ENCODE peak calls at places on chromosomes 16 and 17, in nine cellular contexts. A is tibial nerve, K is A549, C is IMR-90, S is ovary, O is K562, Y is Peyer's patch, Z is lower leg skin, T is GM12878. E is an unnamed sample.
A peak's percentile ranks its signal among the peaks of the same experiment; 100 is the strongest.

GRCh38 chr17:67246648-67247415 is 1.8 kb upstream of the HELZ start:
- DNase-seq in A (no peak), K (peak; percentile 71), C (peak; percentile 60), S (no peak), O (peak; percentile 69), Y (peak; percentile 35), Z (peak; percentile 87), T (peak; percentile 89), E (peak; percentile 21)

GRCh38 chr16:20931066-20931465 is 30.5 kb downstream of the LYRM1 start:
- DNase-seq in A (no peak), K (no peak), C (no peak), S (no peak), O (no peak), Y (no peak), Z (no peak), T (no peak), E (no peak)

GRCh38 chr17:43900183-43900857 is 7.0 kb downstream of the MPP2 start:
- DNase-seq in A (peak; percentile 54), K (peak; percentile 100), C (peak; percentile 72), S (peak; percentile 85), O (peak; percentile 86), Y (peak; percentile 68), Z (peak; percentile 96), T (no peak), E (peak; percentile 82)

GRCh38 chr17:71850792-71851191 is 270.0 kb upstream of the SOX9 start:
- DNase-seq in A (no peak), K (no peak), C (no peak), S (no peak), O (no peak), Y (no peak), Z (no peak), T (no peak), E (no peak)

GRCh38 chr16:14172200-14172805 is 101.2 kb downstream of the MRTFB start:
- DNase-seq in A (no peak), K (no peak), C (peak; percentile 84), S (no peak), O (no peak), Y (no peak), Z (no peak), T (no peak), E (no peak)

GRCh38 chr17:34254651-34255380 is at the start of gene CCL2:
- DNase-seq in A (peak; percentile 65), K (peak; percentile 75), C (peak; percentile 85), S (peak; percentile 62), O (peak; percentile 50), Y (peak; percentile 26), Z (no peak), T (no peak), E (peak; percentile 34)

GRCh38 chr16:84042879-84043485 is 387 bp upstream of the SLC38A8 start:
- DNase-seq in A (no peak), K (no peak), C (no peak), S (no peak), O (peak; percentile 50), Y (no peak), Z (no peak), T (no peak), E (no peak)

GRCh38 chr16:22075043-22075757 is 17.1 kb upstream of the VWA3A start:
- DNase-seq in A (no peak), K (no peak), C (peak; percentile 75), S (no peak), O (no peak), Y (no peak), Z (no peak), T (no peak), E (no peak)

GRCh38 chr16:89437991-89438390 is 52.4 kb downstream of the ANKRD11 start:
- DNase-seq in A (no peak), K (no peak), C (no peak), S (no peak), O (no peak), Y (no peak), Z (no peak), T (no peak), E (no peak)

GRCh38 chr16:57202095-57202886 is 16.2 kb downstream of the RSPRY1 start:
- DNase-seq in A (no peak), K (no peak), C (no peak), S (no peak), O (no peak), Y (no peak), Z (no peak), T (no peak), E (no peak)

GRCh38 chr17:74641949-74642298 is 18.4 kb upstream of the CD300E start:
- DNase-seq in A (no peak), K (no peak), C (no peak), S (no peak), O (no peak), Y (no peak), Z (no peak), T (no peak), E (no peak)

GRCh38 chr17:50825188-50825587 is 10.2 kb upstream of the WFIKKN2 start:
- DNase-seq in A (no peak), K (no peak), C (no peak), S (no peak), O (no peak), Y (no peak), Z (no peak), T (no peak), E (no peak)

GRCh38 chr16:89202422-89203215 is 2.3 kb upstream of the SLC22A31 start:
- DNase-seq in A (no peak), K (no peak), C (no peak), S (no peak), O (no peak), Y (no peak), Z (no peak), T (no peak), E (peak; percentile 76)

GRCh38 chr17:561118-561517 is 153.5 kb downstream of the VPS53 start:
- DNase-seq in A (no peak), K (no peak), C (peak; percentile 85), S (no peak), O (no peak), Y (no peak), Z (no peak), T (no peak), E (peak; percentile 27)

GRCh38 chr17:76725580-76726230 is 701 bp downstream of the JMJD6 start:
- DNase-seq in A (peak; percentile 54), K (peak; percentile 71), C (peak; percentile 40), S (peak; percentile 70), O (peak; percentile 90), Y (peak; percentile 75), Z (peak; percentile 96), T (no peak), E (peak; percentile 87)
- TF ChIP-seq POLR2A in A (no peak), K (no peak), C (no peak), S (no peak), O (peak; percentile 42), Y (no peak), Z (no peak), T (peak; percentile 6), E (no peak)

GRCh38 chr17:38353668-38354067 is 2.0 kb downstream of the SOCS7 start:
- DNase-seq in A (no peak), K (no peak), C (no peak), S (no peak), O (no peak), Y (no peak), Z (no peak), T (no peak), E (no peak)
- H3K4me3 ChIP-seq in A (no peak overlapping the region), K (no peak overlapping the region), C (no peak overlapping the region), S (no peak overlapping the region), O (peak overlapping the region; percentile 73), Y (no peak overlapping the region), Z (no peak overlapping the region), T (peak overlapping the region; percentile 75), E (peak overlapping the region; percentile 65)

DNA sequence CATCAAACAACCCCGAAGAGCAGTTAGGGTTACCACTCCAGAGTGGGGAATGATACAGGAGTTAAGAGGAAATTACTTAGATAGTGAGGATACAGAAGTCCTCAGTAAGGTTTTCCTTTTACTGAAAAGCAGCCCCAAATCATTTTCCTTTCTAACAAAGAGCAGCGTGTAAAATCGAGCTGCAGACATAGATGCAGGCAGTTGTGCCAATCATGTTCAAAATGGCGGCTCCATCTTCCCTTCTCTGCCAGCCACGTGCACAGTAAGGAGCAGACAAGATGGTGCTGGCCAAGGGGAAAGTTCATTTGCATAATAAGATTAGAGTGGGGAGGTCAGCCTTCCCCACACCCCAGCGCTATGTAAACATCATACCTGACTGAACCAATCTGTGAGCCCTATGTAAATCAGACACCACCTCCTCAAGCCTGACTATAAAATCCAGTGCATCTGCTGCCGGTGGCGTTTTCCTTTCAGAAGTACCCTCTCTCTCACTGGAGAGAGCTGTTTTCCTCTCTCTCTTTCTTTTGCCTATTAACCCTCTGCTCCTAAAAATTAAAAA is 2.5 kb upstream of the SRL start:
- DNase-seq in A (no peak), K (no peak), C (peak; percentile 10), S (no peak), O (peak; percentile 95), Y (no peak), Z (no peak), T (no peak), E (peak; percentile 52)
- TF ChIP-seq POLR2A in A (no peak), K (no peak), C (no peak), S (no peak), O (peak; percentile 88), Y (no peak), Z (no peak), T (no peak), E (no peak)

DNA sequence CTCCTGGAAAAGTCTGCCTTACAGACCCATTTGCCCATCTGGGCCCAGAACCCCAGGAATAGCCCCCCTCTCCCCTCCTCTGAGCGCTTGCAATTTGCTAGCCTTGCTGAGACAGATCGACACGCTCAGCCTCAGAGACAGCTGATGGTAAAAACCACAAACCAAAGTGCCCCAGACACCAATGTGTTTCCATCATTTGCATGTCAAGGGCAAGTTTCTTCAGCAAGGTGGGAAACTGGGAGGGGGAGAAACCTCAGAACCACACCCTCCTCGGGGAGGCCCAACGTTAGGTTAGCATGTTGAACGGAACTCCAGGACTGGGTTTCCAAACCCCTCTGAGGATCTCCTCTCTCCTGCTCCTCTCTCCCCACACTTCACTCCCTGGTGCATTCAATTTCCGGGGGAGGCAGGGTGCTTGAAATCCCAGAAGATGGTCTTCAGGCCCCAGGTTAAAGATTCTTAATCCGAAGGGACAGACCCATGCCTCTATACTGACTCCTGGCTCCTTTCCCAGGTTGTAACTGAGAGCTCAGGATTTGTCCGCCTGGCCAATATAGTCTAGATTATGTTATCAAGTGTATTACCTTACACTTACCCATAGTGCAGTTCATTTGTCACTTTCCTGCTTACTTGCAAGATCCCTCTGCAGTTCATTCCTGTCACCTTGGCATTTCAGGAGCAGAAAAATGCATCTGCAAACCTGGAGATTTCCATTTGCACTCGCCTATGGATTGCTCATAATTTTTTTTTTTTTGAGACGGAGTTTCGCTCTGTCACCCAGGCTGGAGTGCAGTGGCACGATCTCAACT is 1.3 kb upstream of the CUEDC1 start:
- DNase-seq in A (no peak), K (no peak), C (no peak), S (no peak), O (no peak), Y (peak; percentile 54), Z (no peak), T (peak; percentile 62), E (peak; percentile 43)
- H3K4me3 ChIP-seq in A (no peak overlapping the region), K (peak overlapping the region; percentile 92), C (no peak overlapping the region), S (no peak overlapping the region), O (no peak overlapping the region), Y (peak overlapping the region; percentile 55), Z (no peak overlapping the region), T (peak overlapping the region; percentile 74), E (no peak overlapping the region)

GRCh38 chr16:29972500-29972899 is 1.2 kb upstream of the TAOK2 start:
- DNase-seq in A (no peak), K (no peak), C (no peak), S (no peak), O (no peak), Y (no peak), Z (no peak), T (no peak), E (no peak)
- TF ChIP-seq POLR2A in A (no peak), K (no peak), C (no peak), S (no peak), O (no peak), Y (no peak), Z (no peak), T (no peak), E (no peak)

E was measured in NB4.